ENCODE peak calls at places on chromosomes 5 and 9, in six cellular contexts. H, K, I, M, O and Z are unnamed samples.
A peak's percentile ranks its signal among the peaks of the same experiment; 100 is the strongest.

GRCh38 chr5:57832873-57833272 is 350.3 kb upstream of the ACTBL2 start:
- DNase-seq in K (no peak), O (no peak), H (no peak), M (no peak), I (no peak), Z (no peak)

GRCh38 chr5:17222679-17223078 is 5.2 kb downstream of the BASP1 start:
- DNase-seq in O (no peak), K (no peak), H (no peak), M (no peak), I (no peak), Z (no peak)

GRCh38 chr9:123421211-123421585 is 65.2 kb downstream of the CRB2 start:
- DNase-seq in K (no peak), I (peak; percentile 35), M (no peak), O (no peak), H (no peak), Z (no peak)

GRCh38 chr5:127891942-127892341 is 188.8 kb downstream of the CCDC192 start:
- DNase-seq in O (no peak), K (no peak), H (no peak), I (no peak), M (no peak), Z (no peak)

GRCh38 chr9:93206576-93207155 is 22.7 kb downstream of the WNK2 start:
- DNase-seq in I (no peak), H (no peak), M (no peak), K (no peak), O (no peak), Z (no peak)

GRCh38 chr9:87498046-87498815 is 564 bp downstream of the DAPK1 start:
- DNase-seq in K (peak; percentile 52), I (peak; percentile 78), O (no peak), M (no peak), H (peak; percentile 37), Z (peak; percentile 67)

GRCh38 chr5:1330146-1330846 is 14.6 kb downstream of the CLPTM1L start:
- DNase-seq in H (no peak), I (peak; percentile 56), O (no peak), M (peak; percentile 82), K (no peak), Z (no peak)

GRCh38 chr5:43039115-43039467 is 1.0 kb downstream of the ANXA2R start:
- DNase-seq in O (no peak), M (no peak), I (no peak), H (no peak), K (no peak), Z (no peak)

GRCh38 chr9:18216376-18216775 is 257.6 kb upstream of the ADAMTSL1 start:
- DNase-seq in M (no peak), K (no peak), H (no peak), O (no peak), I (no peak), Z (no peak)

GRCh38 chr9:127883959-127884358 is 6.5 kb upstream of the AK1 start:
- DNase-seq in H (no peak), M (no peak), I (no peak), O (no peak), K (no peak), Z (no peak)

GRCh38 chr9:22208846-22209585 is 199.9 kb upstream of the CDKN2B start:
- DNase-seq in H (peak; percentile 12), O (no peak), I (no peak), M (no peak), K (no peak), Z (no peak)

GRCh38 chr5:139439013-139439903 is at the start of gene DNAJC18:
- DNase-seq in I (peak; percentile 97), H (peak; percentile 92), K (peak; percentile 93), M (peak; percentile 92), O (peak; percentile 96), Z (peak; percentile 94)

GRCh38 chr9:75186767-75187380 is 98.6 kb downstream of the OSTF1 start:
- DNase-seq in K (peak; percentile 49), H (peak; percentile 48), M (no peak), O (no peak), I (no peak), Z (no peak)

GRCh38 chr9:95462419-95463121 is 54.2 kb downstream of the PTCH1 start:
- DNase-seq in I (peak; percentile 85), K (peak; percentile 87), H (peak; percentile 97), O (no peak), M (peak; percentile 76), Z (peak; percentile 55)

GRCh38 chr9:118595719-118596305 is 773.4 kb downstream of the BRINP1 start:
- DNase-seq in I (peak; percentile 66), M (no peak), K (peak; percentile 23), O (no peak), H (no peak), Z (peak; percentile 36)

GRCh38 chr5:163727028-163727427 is 221.6 kb downstream of the MAT2B start:
- DNase-seq in I (no peak), H (peak; percentile 59), O (no peak), K (no peak), M (no peak), Z (no peak)

GRCh38 chr5:68251804-68252648 is 36.5 kb downstream of the PIK3R1 start:
- DNase-seq in O (no peak), H (no peak), M (peak; percentile 80), K (peak; percentile 86), I (peak; percentile 87), Z (no peak)

GRCh38 chr9:109520475-109521132 is 22.5 kb upstream of the PTPN3 start:
- DNase-seq in M (peak; percentile 77), K (peak; percentile 83), H (peak; percentile 77), I (no peak), O (no peak), Z (peak; percentile 61)

GRCh38 chr5:102216559-102217157 is 79.4 kb downstream of the SLCO4C1 start:
- DNase-seq in K (no peak), O (no peak), M (no peak), I (no peak), H (no peak), Z (no peak)

GRCh38 chr9:33439731-33440130 is 7.7 kb downstream of the AQP3 start:
- DNase-seq in I (no peak), H (no peak), O (no peak), M (no peak), K (no peak), Z (no peak)

GRCh38 chr9:127518091-127518856 is 67.0 kb downstream of the LRSAM1 start:
- DNase-seq in H (no peak), I (no peak), O (no peak), M (no peak), K (no peak), Z (no peak)

GRCh38 chr5:64166201-64166959 is 737 bp downstream of the RNF180 start:
- DNase-seq in O (no peak), M (no peak), K (peak; percentile 7), H (no peak), I (peak; percentile 62), Z (peak; percentile 4)

GRCh38 chr9:131432597-131433301 is 38.9 kb downstream of the PRRC2B start:
- DNase-seq in K (peak; percentile 82), H (no peak), M (no peak), I (peak; percentile 39), O (no peak), Z (no peak)

GRCh38 chr9:26863074-26863473 is 29.5 kb downstream of the CAAP1 start:
- DNase-seq in H (no peak), O (no peak), K (peak; percentile 36), I (no peak), M (no peak), Z (no peak)
- TF ChIP-seq CTCF in H (no peak), O (peak; percentile 8), K (peak; percentile 46), I (no peak), M (no peak), Z (peak; percentile 64)

GRCh38 chr5:53260446-53260845 is 150.9 kb upstream of the MOCS2 start:
- DNase-seq in H (no peak), O (no peak), K (no peak), M (no peak), I (no peak), Z (no peak)

GRCh38 chr5:53263151-53263550 is 153.6 kb upstream of the MOCS2 start:
- DNase-seq in M (no peak), I (no peak), H (no peak), O (no peak), K (peak; percentile 54), Z (no peak)

GRCh38 chr5:53261245-53261644 is 151.7 kb upstream of the MOCS2 start:
- DNase-seq in O (no peak), K (no peak), H (no peak), M (no peak), I (no peak), Z (no peak)

GRCh38 chr5:53265043-53265442 is 155.5 kb upstream of the MOCS2 start:
- DNase-seq in O (no peak), K (no peak), M (no peak), H (no peak), I (no peak), Z (no peak)

GRCh38 chr5:53262348-53262970 is 152.9 kb upstream of the MOCS2 start:
- DNase-seq in M (no peak), O (no peak), I (no peak), H (no peak), K (peak; percentile 81), Z (no peak)
- TF ChIP-seq CTCF in M (no peak), O (peak; percentile 21), I (no peak), H (peak; percentile 22), K (peak; percentile 80), Z (peak; percentile 62)

GRCh38 chr5:150024241-150024984 is 23.9 kb downstream of the HMGXB3 start:
- DNase-seq in H (no peak), O (no peak), I (no peak), M (no peak), K (no peak), Z (no peak)
- TF ChIP-seq CTCF in H (peak; percentile 16), O (no peak), I (no peak), M (no peak), K (no peak), Z (no peak)

DNA sequence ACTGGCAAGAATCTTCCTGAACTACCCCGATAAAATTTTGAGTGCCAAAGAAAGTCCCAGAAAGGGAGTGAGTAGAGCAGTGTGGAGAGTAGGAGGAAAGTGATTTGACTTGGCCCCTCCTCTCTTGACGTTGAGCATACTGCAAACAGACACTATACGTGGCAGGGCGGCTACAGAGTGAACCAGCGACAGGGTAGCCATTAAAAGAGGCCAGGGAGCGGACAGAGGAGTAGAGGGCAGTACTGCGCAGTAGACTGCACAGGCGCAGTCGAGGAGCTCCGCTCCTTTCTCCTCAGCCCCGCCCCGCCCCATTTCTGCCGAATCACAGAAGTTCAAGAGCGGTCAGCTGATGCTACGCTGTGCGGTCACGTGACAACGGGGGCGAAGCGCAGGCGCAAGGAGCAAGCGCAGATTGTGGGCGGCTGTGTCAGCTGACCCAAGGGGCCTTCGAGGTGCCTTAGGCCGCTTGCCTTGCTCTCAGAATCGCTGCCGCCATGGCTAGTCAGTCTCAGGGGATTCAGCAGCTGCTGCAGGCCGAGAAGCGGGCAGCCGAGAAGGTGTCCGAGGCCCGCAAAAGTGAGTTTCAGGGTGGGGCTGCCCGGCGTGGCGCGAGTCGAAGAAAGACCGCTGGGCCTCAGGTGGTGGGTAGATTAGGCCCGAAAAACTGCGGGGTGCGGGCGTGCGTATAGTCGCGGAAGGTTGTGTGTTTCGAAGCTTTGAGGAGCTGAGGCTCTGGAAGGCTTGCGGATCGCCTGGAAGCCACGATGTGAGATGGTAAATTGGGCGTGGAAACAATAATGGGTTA is at the start of gene ATP6V1G1:
- DNase-seq in I (peak; percentile 100), O (peak; percentile 88), K (peak; percentile 99), M (peak; percentile 100), H (peak; percentile 100), Z (peak; percentile 99)
- TF ChIP-seq CTCF in I (no peak), O (peak; percentile 3), K (peak; percentile 10), M (no peak), H (no peak), Z (no peak)